ENCODE peak calls at places on chromosomes 16 and 17, in six cellular contexts. D, S, Q, O, V and K are unnamed samples.

GRCh38 chr17:21218831-21219380 is 4.9 kb upstream of the TMEM11 start:
- DNase-seq in D (no peak), S (no peak), Q (no peak), O (no peak), V (no peak), K (no peak)

GRCh38 chr17:72592242-72592966 is 471.6 kb downstream of the SOX9 start:
- DNase-seq in D (peak), S (no peak), Q (peak), O (peak), V (peak), K (peak)

GRCh38 chr16:51337662-51338061 is 186.6 kb upstream of the SALL1 start:
- DNase-seq in D (no peak), S (no peak), Q (no peak), O (no peak), V (no peak), K (no peak)

GRCh38 chr16:15972046-15972868 is 22.8 kb downstream of the ABCC1 start:
- DNase-seq in D (peak), S (no peak), Q (no peak), O (no peak), V (no peak), K (no peak)

GRCh38 chr16:28820016-28820415 is 2.8 kb upstream of the ATXN2L start:
- DNase-seq in D (no peak), S (no peak), Q (no peak), O (no peak), V (no peak), K (no peak)

GRCh38 chr16:88063201-88063773 is 112.1 kb downstream of the BANP start:
- DNase-seq in D (peak), S (no peak), Q (peak), O (no peak), V (no peak), K (peak)

GRCh38 chr17:49962599-49963276 is 6.3 kb upstream of the DLX4 start:
- DNase-seq in D (no peak), S (no peak), Q (no peak), O (no peak), V (no peak), K (no peak)

GRCh38 chr16:56041556-56042140 is 149.6 kb upstream of the GNAO1 start:
- DNase-seq in D (no peak), S (no peak), Q (no peak), O (peak), V (no peak), K (no peak)

GRCh38 chr17:33580215-33580614 is 287.1 kb upstream of the ASIC2 start:
- DNase-seq in D (no peak), S (no peak), Q (no peak), O (no peak), V (no peak), K (peak)

GRCh38 chr17:52024296-52024870 is 134.1 kb downstream of the CA10 start:
- DNase-seq in D (no peak), S (no peak), Q (peak), O (no peak), V (no peak), K (no peak)

GRCh38 chr16:81366316-81366932 is 51.7 kb downstream of the GAN start:
- DNase-seq in D (peak), S (no peak), Q (no peak), O (no peak), V (peak), K (no peak)

GRCh38 chr16:57143125-57143965 is 42.5 kb downstream of the PSME3IP1 start:
- DNase-seq in D (no peak), S (no peak), Q (peak), O (no peak), V (no peak), K (no peak)

GRCh38 chr16:2500937-2501750 is 12.6 kb upstream of the ATP6V0C start:
- DNase-seq in D (peak), S (no peak), Q (peak), O (peak), V (peak), K (no peak)

GRCh38 chr17:35892091-35892637 is 12.0 kb upstream of the CCL5 start:
- DNase-seq in D (peak), S (no peak), Q (no peak), O (no peak), V (no peak), K (no peak)

GRCh38 chr17:74135391-74136167 is 67.9 kb upstream of the RPL38 start:
- DNase-seq in D (no peak), S (no peak), Q (no peak), O (no peak), V (no peak), K (no peak)

GRCh38 chr17:30519166-30519565 is 42.0 kb downstream of the GOSR1 start:
- DNase-seq in D (no peak), S (no peak), Q (no peak), O (no peak), V (no peak), K (no peak)

GRCh38 chr16:54282202-54282922 is 4.2 kb downstream of the IRX3 start:
- DNase-seq in D (no peak), S (no peak), Q (peak), O (peak), V (peak), K (peak)
- H3K4me3 ChIP-seq in D (no peak), S (no peak), Q (no peak), O (no peak), V (peak), K (no peak)

GRCh38 chr16:30957456-30958163 is at the start of gene SETD1A:
- DNase-seq in D (peak), S (peak), Q (peak), O (peak), V (peak), K (peak)

GRCh38 chr16:30954993-30955392 is 2.6 kb upstream of the SETD1A start:
- DNase-seq in D (no peak), S (no peak), Q (no peak), O (no peak), V (no peak), K (no peak)

GRCh38 chr16:30958164-30959083 is 870 bp downstream of the SETD1A start:
- DNase-seq in D (peak), S (no peak), Q (peak), O (peak), V (no peak), K (no peak)

GRCh38 chr16:30953511-30954124 is 3.9 kb upstream of the SETD1A start:
- DNase-seq in D (peak), S (no peak), Q (peak), O (peak), V (no peak), K (peak)

GRCh38 chr16:30956601-30957455 is 726 bp upstream of the SETD1A start:
- DNase-seq in D (peak), S (no peak), Q (peak), O (peak), V (peak), K (peak)
- TF ChIP-seq POLR2A in D (no peak), S (no peak), Q (no peak), O (no peak), V (no peak), K (no peak)

GRCh38 chr17:61002316-61002736 is 324.7 kb downstream of the BCAS3 start:
- DNase-seq in D (peak), S (no peak), Q (no peak), O (no peak), V (no peak), K (no peak)

GRCh38 chr17:61005358-61005757 is 327.7 kb downstream of the BCAS3 start:
- DNase-seq in D (no peak), S (no peak), Q (no peak), O (no peak), V (no peak), K (no peak)

DNA sequence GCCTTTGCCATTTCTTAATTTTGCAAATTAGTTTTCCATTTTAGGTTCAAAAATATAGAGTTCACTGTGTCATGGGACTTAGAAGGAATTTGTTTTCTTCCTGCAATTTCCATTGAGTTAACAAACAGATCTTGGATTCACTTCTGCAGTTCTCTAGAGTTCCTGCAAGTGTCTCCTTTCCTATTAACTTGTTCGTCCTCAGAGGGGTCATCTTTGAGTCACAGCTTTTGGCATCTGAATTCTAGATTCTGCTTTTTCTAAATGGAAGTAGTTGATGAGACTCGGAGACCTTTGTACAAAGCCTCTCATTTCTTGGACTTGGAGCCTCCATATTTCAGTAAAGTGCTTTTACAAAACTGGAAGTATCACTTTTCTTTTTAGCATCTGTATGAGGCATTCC is 323.3 kb downstream of the BCAS3 start:
- DNase-seq in D (peak), S (no peak), Q (no peak), O (no peak), V (no peak), K (no peak)
- TF ChIP-seq CTCF in D (peak), S (no peak), Q (no peak), O (no peak), V (no peak), K (no peak)

GRCh38 chr16:75572859-75573542 is 6.8 kb downstream of the GABARAPL2 start:
- DNase-seq in D (no peak), S (no peak), Q (no peak), O (no peak), V (no peak), K (peak)
- H3K4me3 ChIP-seq in D (no peak), S (no peak), Q (no peak), O (no peak), V (no peak), K (no peak)

DNA sequence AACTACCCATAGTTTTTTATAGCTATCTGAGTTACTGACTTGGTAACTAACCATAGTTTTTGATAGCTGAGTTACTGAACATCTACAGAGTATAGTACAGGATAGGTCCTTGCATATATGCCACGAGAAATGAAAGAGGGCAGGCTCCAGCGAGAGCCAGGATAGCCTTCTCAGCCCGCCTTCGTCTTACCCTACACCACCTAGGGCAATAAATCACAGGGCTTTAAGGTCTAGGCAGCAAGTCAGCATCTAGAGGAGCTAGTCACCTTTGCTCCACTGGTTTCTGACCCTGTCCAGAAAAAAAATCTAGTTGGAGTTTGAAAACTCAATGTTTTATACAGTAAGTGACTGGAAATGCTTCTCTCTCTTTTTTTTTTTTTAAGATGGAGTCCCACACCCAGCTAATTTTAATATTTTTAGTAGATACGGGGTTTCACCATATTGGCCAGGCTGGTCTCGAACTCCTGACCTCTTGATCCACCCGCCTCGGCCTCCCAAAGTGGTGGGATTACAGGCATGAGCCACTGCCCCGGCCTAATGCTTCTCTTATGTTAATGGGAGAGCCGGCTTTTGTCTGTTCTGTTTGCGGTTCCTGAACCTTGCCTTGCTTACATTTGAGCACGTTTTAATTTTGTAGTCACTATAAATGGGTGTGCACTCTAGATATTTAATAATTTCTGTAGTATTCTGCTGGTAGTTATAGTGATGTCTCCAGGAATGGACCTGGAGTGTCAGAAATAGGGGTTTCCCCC is 2.8 kb downstream of the BFAR start:
- DNase-seq in D (no peak), S (no peak), Q (no peak), O (no peak), V (no peak), K (no peak)
- TF ChIP-seq POLR2A in D (no peak), S (no peak), Q (no peak), O (no peak), V (no peak), K (no peak)

DNA sequence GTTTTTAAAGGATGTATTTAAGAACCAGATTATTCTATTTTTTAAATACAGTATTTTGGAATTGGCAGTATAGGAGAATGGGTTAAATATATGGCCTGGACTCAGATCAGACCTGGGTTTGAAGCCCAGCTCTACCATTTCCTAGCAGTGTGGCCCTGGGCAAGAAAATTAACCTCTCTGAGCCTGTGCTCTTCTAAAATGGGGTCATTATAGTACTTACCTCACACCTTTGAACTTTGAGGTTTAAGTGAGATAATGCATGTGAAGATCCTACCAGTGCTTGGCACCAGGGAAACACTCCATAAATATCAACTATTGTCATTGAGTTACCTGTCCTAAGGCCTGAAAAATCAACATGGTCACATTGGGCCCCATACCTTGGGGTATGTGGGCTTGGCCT is 93.4 kb upstream of the WSB1 start:
- DNase-seq in D (no peak), S (no peak), Q (no peak), O (no peak), V (no peak), K (no peak)
- TF ChIP-seq CTCF in D (no peak), S (no peak), Q (no peak), O (no peak), V (no peak), K (no peak)

GRCh38 chr16:84806256-84806889 is 13.4 kb upstream of the CRISPLD2 start:
- DNase-seq in D (peak), S (no peak), Q (no peak), O (peak), V (no peak), K (peak)
- H3K4me3 ChIP-seq in D (no peak), S (no peak), Q (no peak), O (no peak), V (no peak), K (no peak)

DNA sequence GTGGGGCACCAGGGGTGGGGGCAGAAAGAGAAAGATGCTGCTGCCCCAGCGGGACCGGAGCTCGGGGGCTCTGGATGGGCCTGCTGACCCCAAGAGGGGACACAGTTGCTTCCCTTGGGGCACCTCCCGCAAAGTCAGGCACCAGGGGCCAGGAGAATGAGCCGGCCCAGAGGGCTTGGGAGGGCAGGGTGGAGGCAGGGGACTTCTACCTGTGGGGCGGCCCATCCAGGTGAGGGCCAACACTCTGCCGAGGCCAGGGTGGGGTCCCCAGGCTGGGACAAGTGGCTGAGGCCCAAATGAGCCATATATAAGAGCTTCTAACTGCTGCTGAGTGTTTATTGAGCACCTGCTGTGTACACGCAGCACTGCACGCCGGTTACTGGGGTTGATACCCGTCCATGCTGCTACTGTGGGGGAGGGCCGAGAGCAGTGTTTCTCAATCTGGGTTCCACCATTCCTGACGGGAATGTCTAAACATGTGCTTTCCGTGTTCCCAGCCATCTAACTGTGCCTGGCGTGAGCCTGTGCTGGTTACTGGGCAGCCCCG is 211.7 kb upstream of the GSE1 start:
- DNase-seq in D (no peak), S (no peak), Q (peak), O (no peak), V (no peak), K (no peak)
- TF ChIP-seq POLR2A in D (no peak), S (no peak), Q (no peak), O (no peak), V (no peak), K (no peak)

DNA sequence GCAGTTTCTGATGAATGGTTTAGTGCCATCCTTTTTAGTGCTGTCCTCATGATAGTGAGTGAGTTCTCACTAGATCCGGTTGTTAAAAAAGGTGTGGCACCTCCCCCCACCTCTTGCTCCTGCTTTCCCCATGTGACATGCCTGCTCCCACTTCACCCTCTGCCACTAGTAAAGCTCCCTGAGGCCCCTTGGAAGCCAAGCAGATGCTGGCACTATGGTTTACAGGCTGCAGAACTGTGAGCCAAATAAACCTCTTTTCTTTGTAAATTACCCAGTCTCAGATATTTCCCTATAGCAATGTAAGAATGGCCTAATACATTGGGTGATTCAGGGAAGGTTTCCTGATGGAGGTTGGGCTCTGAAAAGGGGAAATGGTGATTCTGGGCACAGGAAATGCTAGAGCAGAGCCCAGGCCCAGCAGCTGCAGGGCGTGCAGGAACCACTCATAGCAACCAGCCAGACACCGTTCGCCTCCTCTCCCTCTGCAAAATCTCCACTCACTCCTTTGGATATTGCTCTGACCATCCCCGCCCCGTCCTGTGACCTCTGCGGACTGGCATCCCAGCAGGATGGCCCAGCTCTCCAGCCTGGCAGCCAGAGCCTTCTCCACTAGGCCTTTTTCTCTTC is 2.6 kb upstream of the ADORA2B start:
- DNase-seq in D (no peak), S (no peak), Q (no peak), O (no peak), V (no peak), K (no peak)
- TF ChIP-seq CTCF in D (no peak), S (no peak), Q (no peak), O (no peak), V (no peak), K (no peak)